ENCODE peak calls at places on chromosomes 2 and 18, in four cellular contexts. One of them, this sample, is unnamed.

GRCh38 chr2:47354013-47354816 is 48.7 kb upstream of the MSH2 start:
- DNase-seq in CD8-positive, alpha-beta T cell: no peak
- DNase-seq in stomach: no peak
- DNase-seq in right lobe of liver: no peak
- DNase-seq in this sample: no peak

GRCh38 chr2:74876081-74876886 is 42.4 kb downstream of the HK2 start:
- DNase-seq in CD8-positive, alpha-beta T cell: peak; percentile 63
- DNase-seq in stomach: no peak
- DNase-seq in right lobe of liver: peak; percentile 44
- DNase-seq in this sample: peak; percentile 71

GRCh38 chr18:49500136-49500921 is 13.3 kb upstream of the C18orf32 start:
- DNase-seq in right lobe of liver: no peak
- DNase-seq in stomach: no peak
- DNase-seq in CD8-positive, alpha-beta T cell: no peak
- DNase-seq in this sample: no peak

GRCh38 chr2:68756178-68756577 is 21.6 kb downstream of the ARHGAP25 start:
- DNase-seq in right lobe of liver: no peak
- DNase-seq in stomach: no peak
- DNase-seq in CD8-positive, alpha-beta T cell: peak; percentile 40
- DNase-seq in this sample: no peak

GRCh38 chr2:65070172-65070830 is 14.1 kb downstream of the CEP68 start:
- DNase-seq in stomach: no peak
- DNase-seq in CD8-positive, alpha-beta T cell: no peak
- DNase-seq in right lobe of liver: no peak
- DNase-seq in this sample: no peak

GRCh38 chr2:98086491-98087446 is at the start of gene VWA3B:
- DNase-seq in CD8-positive, alpha-beta T cell: no peak
- DNase-seq in stomach: peak; percentile 91
- DNase-seq in right lobe of liver: peak; percentile 68
- DNase-seq in this sample: no peak

GRCh38 chr18:59123588-59124369 is 15.9 kb upstream of the SEC11C start:
- DNase-seq in right lobe of liver: no peak
- DNase-seq in CD8-positive, alpha-beta T cell: no peak
- DNase-seq in stomach: no peak
- DNase-seq in this sample: no peak

GRCh38 chr18:44520981-44521672 is 159.6 kb upstream of the SETBP1 start:
- DNase-seq in stomach: no peak
- DNase-seq in CD8-positive, alpha-beta T cell: no peak
- DNase-seq in right lobe of liver: no peak
- DNase-seq in this sample: no peak

GRCh38 chr18:33579147-33579867 is 1.3 kb downstream of the ASXL3 start:
- DNase-seq in right lobe of liver: no peak
- DNase-seq in stomach: no peak
- DNase-seq in CD8-positive, alpha-beta T cell: no peak
- DNase-seq in this sample: no peak

GRCh38 chr18:62118324-62118723 is 68.5 kb downstream of the PIGN start:
- DNase-seq in CD8-positive, alpha-beta T cell: no peak
- DNase-seq in right lobe of liver: no peak
- DNase-seq in stomach: no peak
- DNase-seq in this sample: no peak

GRCh38 chr2:16203069-16203468 is 262.7 kb downstream of the MYCN start:
- DNase-seq in stomach: peak; percentile 45
- DNase-seq in CD8-positive, alpha-beta T cell: no peak
- DNase-seq in right lobe of liver: no peak
- DNase-seq in this sample: no peak

GRCh38 chr2:16205631-16206030 is 265.3 kb downstream of the MYCN start:
- DNase-seq in CD8-positive, alpha-beta T cell: no peak
- DNase-seq in stomach: no peak
- DNase-seq in right lobe of liver: no peak
- DNase-seq in this sample: no peak

GRCh38 chr2:16204791-16205620 is 264.7 kb downstream of the MYCN start:
- DNase-seq in CD8-positive, alpha-beta T cell: no peak
- DNase-seq in right lobe of liver: no peak
- DNase-seq in stomach: no peak
- DNase-seq in this sample: no peak

GRCh38 chr2:16203691-16204090 is 263.3 kb downstream of the MYCN start:
- DNase-seq in CD8-positive, alpha-beta T cell: no peak
- DNase-seq in right lobe of liver: no peak
- DNase-seq in stomach: no peak
- DNase-seq in this sample: no peak

DNA sequence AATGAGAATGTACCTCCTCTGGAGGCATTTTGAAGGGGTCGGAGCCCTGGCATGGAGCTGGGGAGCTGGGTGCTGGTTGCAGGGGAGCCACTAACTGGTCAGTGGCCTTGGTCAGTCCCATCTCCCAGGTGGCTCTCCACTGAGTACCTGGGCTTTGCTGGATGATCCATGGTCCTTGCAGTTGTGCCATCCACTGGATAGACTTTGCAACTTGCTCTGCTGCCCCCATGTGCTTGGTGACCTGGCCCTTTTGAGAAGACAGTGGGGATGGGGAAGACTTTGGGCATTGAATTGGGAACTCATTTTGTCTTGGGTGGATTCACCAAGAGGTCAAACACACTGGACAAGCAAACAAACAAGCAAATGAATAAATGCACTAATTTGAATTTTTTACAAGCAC is 263.9 kb downstream of the MYCN start:
- DNase-seq in CD8-positive, alpha-beta T cell: no peak
- DNase-seq in stomach: no peak
- DNase-seq in right lobe of liver: no peak
- DNase-seq in this sample: no peak
- H3K9me3 ChIP-seq in CD8-positive, alpha-beta T cell: no peaks in the 10 kb centered on the region
- H3K9me3 ChIP-seq in stomach: no peaks in the 10 kb centered on the region
- H3K9me3 ChIP-seq in right lobe of liver: no peaks in the 10 kb centered on the region
- H3K9me3 ChIP-seq in this sample: no peaks in the 10 kb centered on the region

DNA sequence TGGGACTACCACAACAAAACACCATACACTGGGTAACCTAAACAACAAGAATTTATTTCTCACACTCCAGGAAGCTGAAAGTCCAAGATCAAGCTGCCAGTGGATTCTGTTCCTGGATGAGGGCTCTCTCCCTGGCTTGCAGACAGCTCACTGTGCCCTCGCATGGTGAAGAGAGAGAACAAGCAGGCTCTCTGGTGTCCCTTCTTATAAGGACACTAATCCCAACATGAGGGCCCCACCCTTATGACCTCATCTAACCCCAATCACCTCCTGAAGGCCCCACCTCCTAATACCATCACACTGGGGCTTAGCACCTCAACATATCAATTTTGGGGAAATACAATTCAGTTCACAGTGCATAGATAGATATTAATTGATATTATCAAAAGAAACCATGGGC is 83.5 kb downstream of the BIN1 start:
- DNase-seq in right lobe of liver: no peak
- DNase-seq in stomach: no peak
- DNase-seq in CD8-positive, alpha-beta T cell: peak; percentile 19
- DNase-seq in this sample: no peak
- H3K4me1 ChIP-seq in right lobe of liver: no peaks in the 10 kb centered on the region
- H3K4me1 ChIP-seq in stomach: peaks cover 17% of the 10 kb centered on the region
- H3K4me1 ChIP-seq in CD8-positive, alpha-beta T cell: peaks cover 7% of the 10 kb centered on the region
- H3K4me1 ChIP-seq in this sample: peaks cover 14% of the 10 kb centered on the region

GRCh38 chr2:112791693-112792230 is 7.5 kb upstream of the IL1A start:
- DNase-seq in stomach: no peak
- DNase-seq in right lobe of liver: no peak
- DNase-seq in CD8-positive, alpha-beta T cell: no peak
- DNase-seq in this sample: no peak

GRCh38 chr2:112790305-112790704 is 6.0 kb upstream of the IL1A start:
- DNase-seq in right lobe of liver: no peak
- DNase-seq in CD8-positive, alpha-beta T cell: no peak
- DNase-seq in stomach: no peak
- DNase-seq in this sample: no peak

GRCh38 chr2:112788653-112789052 is 4.4 kb upstream of the IL1A start:
- DNase-seq in right lobe of liver: no peak
- DNase-seq in CD8-positive, alpha-beta T cell: no peak
- DNase-seq in stomach: no peak
- DNase-seq in this sample: no peak

GRCh38 chr2:112789186-112789585 is 4.9 kb upstream of the IL1A start:
- DNase-seq in stomach: no peak
- DNase-seq in right lobe of liver: no peak
- DNase-seq in CD8-positive, alpha-beta T cell: no peak
- DNase-seq in this sample: no peak

DNA sequence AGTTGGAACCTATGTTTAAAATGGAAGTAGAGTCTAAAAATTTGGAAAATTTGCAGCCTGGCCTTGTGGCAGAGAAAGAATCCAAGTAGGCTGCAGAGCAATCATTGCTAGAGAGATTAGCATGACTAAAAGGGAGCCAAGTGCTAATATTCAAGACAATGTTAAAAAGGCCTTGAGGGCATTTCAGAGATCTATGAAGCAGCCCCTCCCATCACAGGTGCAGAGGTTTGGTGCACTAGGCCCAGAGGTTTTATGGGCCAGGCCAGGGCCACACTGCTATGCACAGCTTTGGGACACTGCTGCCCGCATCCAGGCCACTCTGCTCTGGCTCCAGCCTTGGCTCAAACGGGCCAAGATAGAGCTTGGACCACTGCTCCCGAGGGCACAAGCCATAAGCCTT is 6.7 kb upstream of the IL1A start:
- DNase-seq in stomach: no peak
- DNase-seq in right lobe of liver: no peak
- DNase-seq in CD8-positive, alpha-beta T cell: no peak
- DNase-seq in this sample: no peak
- H3K4me3 ChIP-seq in stomach: no peak overlapping the region
- H3K4me3 ChIP-seq in right lobe of liver: no peak overlapping the region
- H3K4me3 ChIP-seq in CD8-positive, alpha-beta T cell: no peak overlapping the region
- H3K4me3 ChIP-seq in this sample: no peak overlapping the region

GRCh38 chr2:81087646-81088045 is 783.1 kb upstream of the LRRTM1 start:
- DNase-seq in CD8-positive, alpha-beta T cell: no peak
- DNase-seq in stomach: no peak
- DNase-seq in right lobe of liver: no peak
- DNase-seq in this sample: no peak
- H3K9me3 ChIP-seq in CD8-positive, alpha-beta T cell: no peaks in the 10 kb centered on the region
- H3K9me3 ChIP-seq in stomach: no peaks in the 10 kb centered on the region
- H3K9me3 ChIP-seq in right lobe of liver: no peaks in the 10 kb centered on the region
- H3K9me3 ChIP-seq in this sample: no peaks in the 10 kb centered on the region

GRCh38 chr2:205778326-205778725 is 96.0 kb downstream of the NRP2 start:
- DNase-seq in CD8-positive, alpha-beta T cell: no peak
- DNase-seq in right lobe of liver: no peak
- DNase-seq in stomach: no peak
- DNase-seq in this sample: no peak
- H3K4me1 ChIP-seq in CD8-positive, alpha-beta T cell: no peaks in the 10 kb centered on the region
- H3K4me1 ChIP-seq in right lobe of liver: no peaks in the 10 kb centered on the region
- H3K4me1 ChIP-seq in stomach: peaks cover 42% of the 10 kb centered on the region
- H3K4me1 ChIP-seq in this sample: no peaks in the 10 kb centered on the region

GRCh38 chr2:7857904-7858303 is 824.0 kb upstream of the ID2 start:
- DNase-seq in stomach: no peak
- DNase-seq in right lobe of liver: no peak
- DNase-seq in CD8-positive, alpha-beta T cell: no peak
- DNase-seq in this sample: no peak
- H3K4me3 ChIP-seq in stomach: no peak overlapping the region
- H3K4me3 ChIP-seq in right lobe of liver: no peak overlapping the region
- H3K4me3 ChIP-seq in CD8-positive, alpha-beta T cell: no peak overlapping the region
- H3K4me3 ChIP-seq in this sample: no peak overlapping the region

GRCh38 chr18:70334728-70335329 is 46.0 kb downstream of the SOCS6 start:
- DNase-seq in right lobe of liver: peak; percentile 73
- DNase-seq in CD8-positive, alpha-beta T cell: no peak
- DNase-seq in stomach: no peak
- DNase-seq in this sample: no peak

GRCh38 chr18:70335892-70336726 is 47.3 kb downstream of the SOCS6 start:
- DNase-seq in right lobe of liver: no peak
- DNase-seq in stomach: no peak
- DNase-seq in CD8-positive, alpha-beta T cell: no peak
- DNase-seq in this sample: no peak

GRCh38 chr18:70338890-70339289 is 50.0 kb downstream of the SOCS6 start:
- DNase-seq in stomach: no peak
- DNase-seq in CD8-positive, alpha-beta T cell: no peak
- DNase-seq in right lobe of liver: no peak
- DNase-seq in this sample: no peak

GRCh38 chr18:70339915-70340314 is 51.1 kb downstream of the SOCS6 start:
- DNase-seq in stomach: no peak
- DNase-seq in CD8-positive, alpha-beta T cell: no peak
- DNase-seq in right lobe of liver: no peak
- DNase-seq in this sample: no peak

DNA sequence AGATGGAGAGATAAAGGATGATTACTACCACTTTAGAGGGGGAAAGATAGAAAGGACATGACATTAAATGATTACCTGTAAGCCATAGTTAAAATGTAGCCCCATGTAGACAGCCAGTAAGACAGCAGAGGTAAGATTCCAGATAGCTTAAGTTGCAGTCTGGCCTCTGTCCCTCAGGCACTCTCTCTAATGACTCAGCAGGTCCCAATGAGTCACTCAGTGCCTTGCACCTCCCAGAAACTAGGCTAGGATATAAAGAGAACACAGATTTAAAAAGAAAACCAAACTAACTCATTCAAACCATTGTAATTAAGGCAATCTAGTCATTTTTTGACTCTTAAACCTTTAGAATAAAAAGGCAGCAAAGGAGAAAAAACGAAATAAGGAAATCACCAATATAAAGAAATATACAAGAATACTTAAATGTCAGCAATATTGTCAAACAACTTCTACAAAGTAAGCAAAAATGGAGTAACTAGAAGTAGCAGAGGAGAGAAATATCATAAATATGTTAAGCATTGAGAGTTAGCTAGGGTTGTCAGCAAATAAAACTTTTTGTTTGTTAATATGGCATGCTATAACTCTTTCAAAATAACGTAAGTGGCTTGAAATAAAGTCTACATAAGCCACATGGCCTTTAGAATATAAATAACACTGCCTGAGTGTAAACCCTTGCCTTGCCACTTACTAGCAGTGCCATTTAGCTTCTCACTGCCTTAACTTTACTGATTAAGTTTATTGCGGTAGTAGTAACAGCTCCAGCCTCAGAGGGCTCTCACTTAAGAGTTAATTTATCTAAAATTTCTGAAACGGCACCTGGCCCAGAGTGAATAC is 48.5 kb downstream of the SOCS6 start:
- DNase-seq in CD8-positive, alpha-beta T cell: no peak
- DNase-seq in right lobe of liver: no peak
- DNase-seq in stomach: peak; percentile 33
- DNase-seq in this sample: no peak
- H3K9me3 ChIP-seq in CD8-positive, alpha-beta T cell: no peaks in the 10 kb centered on the region
- H3K9me3 ChIP-seq in right lobe of liver: no peaks in the 10 kb centered on the region
- H3K9me3 ChIP-seq in stomach: no peaks in the 10 kb centered on the region
- H3K9me3 ChIP-seq in this sample: no peaks in the 10 kb centered on the region

This sample was measured in CD4-positive, alpha-beta memory T cell.